ENCODE peak calls at places on chromosome X, in five cellular contexts. S, R, W, Z and L are unnamed samples.

GRCh38 chrX:154654925-154655324 is 1.5 kb upstream of the CTAG2 start:
- DNase-seq in R (no peak), W (no peak), Z (no peak), S (no peak), L (no peak)

GRCh38 chrX:9573282-9574106 is 108.6 kb downstream of the TBL1X start:
- DNase-seq in Z (no peak), W (no peak), R (no peak), S (no peak), L (no peak)

GRCh38 chrX:40736170-40736505 is 796 bp upstream of the MED14 start:
- DNase-seq in R (no peak), Z (no peak), S (no peak), W (no peak), L (no peak)

GRCh38 chrX:1521459-1521956 is 15.5 kb downstream of the P2RY8 start:
- DNase-seq in R (no peak), S (no peak), W (no peak), Z (peak), L (no peak)

GRCh38 chrX:19616959-19617358 is 101.7 kb upstream of the MAP3K15 start:
- DNase-seq in S (no peak), Z (no peak), W (no peak), R (peak), L (no peak)

GRCh38 chrX:54639018-54639345 is 109.0 kb downstream of the GNL3L start:
- DNase-seq in Z (no peak), R (no peak), W (no peak), S (no peak), L (no peak)

GRCh38 chrX:134542485-134542884 is 82.5 kb downstream of the HPRT1 start:
- DNase-seq in W (no peak), R (peak), S (no peak), Z (peak), L (no peak)

GRCh38 chrX:98405376-98405775 is 1521.7 kb downstream of the RPA4 start:
- DNase-seq in W (no peak), R (no peak), Z (no peak), S (no peak), L (no peak)

GRCh38 chrX:153379508-153379907 is 21.6 kb downstream of the PNMA6E start:
- DNase-seq in W (no peak), R (no peak), S (no peak), Z (no peak), L (no peak)

GRCh38 chrX:121310820-121311219 is 263.4 kb downstream of the GLUD2 start:
- DNase-seq in R (no peak), W (no peak), S (no peak), Z (no peak), L (no peak)

GRCh38 chrX:69060631-69061408 is 104.4 kb downstream of the PJA1 start:
- DNase-seq in R (peak), S (peak), Z (peak), W (peak), L (no peak)

GRCh38 chrX:134718329-134719317 is 60.4 kb upstream of the PLAC1 start:
- DNase-seq in R (peak), Z (peak), W (no peak), S (no peak), L (no peak)

GRCh38 chrX:11334165-11334564 is 41.0 kb downstream of the AMELX start:
- DNase-seq in Z (no peak), R (no peak), S (no peak), W (no peak), L (no peak)

GRCh38 chrX:11968991-11969390 is 169.3 kb upstream of the FRMPD4 start:
- DNase-seq in S (no peak), W (no peak), R (peak), Z (no peak), L (no peak)

GRCh38 chrX:150507251-150507856 is 61.1 kb upstream of the MTM1 start:
- DNase-seq in S (peak), Z (peak), R (peak), W (no peak), L (no peak)

GRCh38 chrX:115460565-115460888 is 100.4 kb upstream of the PLS3 start:
- DNase-seq in S (no peak), Z (no peak), R (no peak), W (no peak), L (no peak)

GRCh38 chrX:133414399-133415275 is 652 bp downstream of the GPC4 start:
- DNase-seq in Z (no peak), W (no peak), R (no peak), S (peak), L (peak)

GRCh38 chrX:121479406-121479805 is 432.0 kb downstream of the GLUD2 start:
- DNase-seq in W (no peak), Z (peak), S (no peak), R (no peak), L (no peak)

GRCh38 chrX:47634871-47635575 is 5.3 kb upstream of the CFP start:
- DNase-seq in R (no peak), S (no peak), Z (no peak), W (no peak), L (no peak)

GRCh38 chrX:104098151-104098808 is 14.0 kb upstream of the ZCCHC18 start:
- DNase-seq in W (no peak), Z (peak), S (peak), R (peak), L (no peak)

GRCh38 chrX:18415386-18415785 is 10.0 kb upstream of the CDKL5 start:
- DNase-seq in R (no peak), W (no peak), S (no peak), Z (no peak), L (no peak)

GRCh38 chrX:151359931-151360871 is 36.8 kb upstream of the VMA21 start:
- DNase-seq in Z (peak), R (peak), W (no peak), S (peak), L (no peak)

GRCh38 chrX:131728295-131729145 is 184.6 kb downstream of the OR13H1 start:
- DNase-seq in S (no peak), W (peak), R (peak), Z (no peak), L (no peak)

GRCh38 chrX:17836830-17837229 is 24.3 kb downstream of the RAI2 start:
- DNase-seq in Z (peak), R (no peak), S (no peak), W (no peak), L (no peak)

GRCh38 chrX:24859211-24859841 is 156.4 kb downstream of the ARX start:
- DNase-seq in S (no peak), R (no peak), Z (no peak), W (no peak), L (no peak)

GRCh38 chrX:1535241-1536041 is 1.5 kb downstream of the P2RY8 start:
- DNase-seq in W (no peak), Z (peak), R (no peak), S (no peak), L (no peak)

GRCh38 chrX:437636-438390 is 51.1 kb upstream of the PPP2R3B start:
- DNase-seq in R (no peak), W (no peak), Z (no peak), S (no peak), L (no peak)

GRCh38 chrX:42119076-42119475 is 195.7 kb upstream of the CASK start:
- DNase-seq in S (no peak), W (no peak), Z (peak), R (peak), L (no peak)

GRCh38 chrX:31800219-31800618 is 728.4 kb upstream of the FTHL17 start:
- DNase-seq in S (no peak), Z (no peak), R (no peak), W (no peak), L (no peak)

GRCh38 chrX:150547511-150548115 is 20.8 kb upstream of the MTM1 start:
- DNase-seq in R (peak), Z (peak), W (peak), S (peak), L (no peak)

GRCh38 chrX:13855689-13856425 is 39.0 kb upstream of the GPM6B start:
- DNase-seq in R (peak), W (no peak), S (no peak), Z (no peak), L (no peak)

GRCh38 chrX:40471965-40472648 is 108.7 kb upstream of the ATP6AP2 start:
- DNase-seq in R (peak), S (no peak), Z (no peak), W (no peak), L (no peak)

GRCh38 chrX:117538441-117539418 is 577.9 kb downstream of the KLHL13 start:
- DNase-seq in W (no peak), R (no peak), S (no peak), Z (no peak), L (no peak)

GRCh38 chrX:124737771-124738170 is 391.4 kb downstream of the SH2D1A start:
- DNase-seq in R (no peak), W (no peak), S (no peak), Z (no peak), L (no peak)

GRCh38 chrX:30612250-30612655 is 34.7 kb upstream of the TASL start:
- DNase-seq in S (no peak), Z (peak), R (no peak), W (no peak), L (no peak)

GRCh38 chrX:30610050-30610449 is 32.5 kb upstream of the TASL start:
- DNase-seq in Z (no peak), R (peak), S (no peak), W (no peak), L (no peak)

GRCh38 chrX:30618160-30618765 is 35.0 kb upstream of the GK start:
- DNase-seq in S (no peak), W (no peak), Z (peak), R (peak), L (no peak)

GRCh38 chrX:30615229-30615628 is 37.7 kb upstream of the TASL start:
- DNase-seq in Z (no peak), S (no peak), W (no peak), R (peak), L (no peak)

DNA sequence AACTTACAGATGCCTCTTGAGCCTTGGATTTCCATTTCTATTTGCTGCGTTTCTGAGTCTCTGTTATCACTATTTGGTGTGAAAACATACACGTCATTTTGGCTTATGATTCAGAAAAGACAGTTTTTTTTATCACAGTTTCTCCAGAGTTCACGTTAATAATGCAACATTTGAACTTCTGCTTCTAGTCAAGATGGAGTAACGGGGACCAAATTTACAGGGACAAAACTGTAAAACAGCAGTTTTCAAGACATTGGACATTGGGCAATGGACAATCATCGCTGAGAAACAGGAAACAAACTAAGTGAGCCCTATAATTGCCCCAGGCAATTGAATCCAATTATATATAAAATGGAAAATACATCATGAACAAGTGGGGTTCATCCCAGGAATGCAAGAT is 36.2 kb upstream of the TASL start:
- DNase-seq in S (no peak), W (no peak), R (no peak), Z (peak), L (no peak)
- TF ChIP-seq CTCF in S (no peak), W (no peak), R (no peak), Z (no peak), L (no peak)

DNA sequence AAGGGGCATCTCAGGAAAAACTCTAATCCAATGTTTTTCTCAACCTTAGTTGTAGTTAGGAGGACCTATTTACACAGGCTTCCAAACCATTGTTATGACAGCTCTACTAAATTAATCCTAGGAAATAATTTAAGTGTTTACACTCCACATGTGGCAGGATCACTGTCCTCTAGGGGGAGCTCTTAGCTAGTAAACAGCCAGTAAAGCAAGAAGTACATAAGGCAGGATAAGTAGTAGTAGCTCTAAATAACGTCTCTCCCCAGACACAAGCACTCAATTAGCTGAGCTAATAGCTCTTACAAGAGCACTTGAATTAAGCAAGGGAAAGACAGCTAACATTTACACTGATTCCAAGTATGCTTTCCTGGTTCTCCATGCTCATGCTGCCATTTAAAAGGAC is 37.3 kb downstream of the NUDT11 start:
- DNase-seq in S (peak), Z (peak), W (no peak), R (peak), L (no peak)
- TF ChIP-seq CTCF in S (peak), Z (peak), W (no peak), R (peak), L (no peak)

DNA sequence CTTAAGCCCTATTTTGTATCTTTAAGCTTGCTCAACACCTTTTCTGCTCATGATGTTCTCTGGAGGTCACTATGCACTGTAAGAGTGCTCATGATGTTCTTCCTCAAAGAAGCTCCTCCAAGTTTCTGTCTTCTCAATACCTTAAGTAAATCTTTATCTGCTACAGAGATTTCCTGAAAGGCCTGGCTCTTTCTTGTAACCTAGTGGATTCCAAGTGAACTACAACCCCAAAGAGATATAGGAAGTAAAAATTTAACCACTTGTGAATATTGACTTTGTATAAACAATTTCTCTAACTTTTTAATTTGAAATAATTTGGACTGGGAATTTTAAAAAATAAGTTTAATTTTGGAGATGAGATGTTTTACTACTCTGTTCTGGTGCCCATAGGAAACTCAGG is 39.3 kb upstream of the XK start:
- DNase-seq in Z (peak), S (no peak), R (no peak), W (no peak), L (no peak)
- TF ChIP-seq CTCF in Z (no peak), S (peak), R (peak), W (no peak), L (peak)

DNA sequence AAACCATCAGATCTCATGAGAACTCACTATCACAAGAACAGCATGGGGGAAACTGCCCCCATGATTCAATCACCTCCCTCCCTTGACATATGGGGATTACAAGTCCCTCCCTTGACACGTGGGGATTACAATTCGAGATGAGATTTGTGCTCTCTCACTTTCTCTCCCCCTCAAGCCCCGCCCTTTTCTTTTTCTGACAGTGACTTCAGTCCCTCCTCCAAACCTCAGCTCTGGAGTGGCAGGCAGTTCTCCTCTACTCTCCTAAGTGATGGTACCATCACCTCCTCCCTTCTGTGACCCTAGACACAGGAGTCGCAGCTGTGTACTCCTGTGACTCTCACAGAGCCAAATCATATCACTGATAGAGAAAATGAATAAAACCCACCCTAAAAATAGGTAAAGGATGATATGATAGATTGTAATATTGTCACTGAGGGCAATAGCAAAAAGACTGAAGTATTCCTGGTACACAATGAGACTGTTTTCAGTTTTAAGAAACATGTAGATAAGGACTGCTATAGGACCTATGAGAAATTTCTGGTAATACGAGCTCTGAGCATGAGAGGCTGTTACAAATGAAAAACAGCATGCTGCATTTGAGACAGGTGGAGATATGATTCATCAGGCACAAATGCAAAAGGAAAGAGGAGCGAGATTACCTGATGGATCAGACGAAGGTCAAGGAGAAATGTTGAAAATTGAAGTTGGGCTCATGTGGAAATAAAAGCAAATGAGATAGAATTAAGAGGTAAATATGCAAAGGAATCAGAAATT is 101.2 kb upstream of the CBLL2 start:
- DNase-seq in Z (no peak), W (no peak), R (no peak), S (no peak), L (no peak)
- TF ChIP-seq CTCF in Z (no peak), W (no peak), R (no peak), S (no peak), L (no peak)

GRCh38 chrX:37679888-37680287 is 5.7 kb upstream of the XK start:
- DNase-seq in W (no peak), Z (no peak), S (no peak), R (no peak), L (no peak)
- TF ChIP-seq CTCF in W (no peak), Z (no peak), S (no peak), R (no peak), L (no peak)

GRCh38 chrX:149498767-149499166 is 6.3 kb downstream of the IDS start:
- DNase-seq in S (no peak), Z (no peak), W (no peak), R (no peak), L (no peak)
- TF ChIP-seq CTCF in S (no peak), Z (no peak), W (no peak), R (no peak), L (no peak)

GRCh38 chrX:101232316-101232715 is 12.7 kb downstream of the DRP2 start:
- DNase-seq in S (no peak), R (no peak), W (no peak), Z (no peak), L (no peak)

GRCh38 chrX:101241531-101241930 is 21.9 kb downstream of the DRP2 start:
- DNase-seq in S (no peak), R (no peak), W (no peak), Z (no peak), L (no peak)

GRCh38 chrX:101231080-101231479 is 11.5 kb downstream of the DRP2 start:
- DNase-seq in S (no peak), Z (no peak), W (no peak), R (no peak), L (no peak)

GRCh38 chrX:101237041-101237440 is 17.5 kb downstream of the DRP2 start:
- DNase-seq in R (no peak), W (no peak), Z (no peak), S (no peak), L (no peak)
- TF ChIP-seq CTCF in R (no peak), W (no peak), Z (no peak), S (no peak), L (no peak)

GRCh38 chrX:49186125-49187027 is at the start of gene PRICKLE3:
- DNase-seq in Z (peak), W (peak), S (peak), R (peak), L (no peak)
- TF ChIP-seq CTCF in Z (peak), W (no peak), S (no peak), R (peak), L (no peak)

GRCh38 chrX:129930941-129931410 is 25.0 kb downstream of the UTP14A start:
- DNase-seq in Z (no peak), S (no peak), W (no peak), R (no peak), L (no peak)
- TF ChIP-seq CTCF in Z (no peak), S (no peak), W (no peak), R (no peak), L (no peak)